ENCODE peak calls at places on chromosomes 3 and 15, in ten cellular contexts. T is AML-193, W is cardiac fibroblast, H is anterior cingulate cortex, O is HS-27A, J is EH, F is H4, A is RWPE1, L is AG04450, D is AG09309. B is an unnamed sample.

GRCh38 chr3:191020730-191021405 is 158.4 kb upstream of the GMNC start:
- DNase-seq in T (no peak), W (peak), H (no peak), O (no peak), J (peak), F (no peak), A (no peak), L (no peak), D (no peak), B (no peak)

GRCh38 chr3:185187391-185187790 is 34.5 kb upstream of the C3orf70 start:
- DNase-seq in T (no peak), W (peak), H (no peak), O (no peak), J (no peak), F (no peak), A (no peak), L (no peak), D (no peak), B (no peak)

GRCh38 chr15:68536331-68537095 is 42.3 kb upstream of the CORO2B start:
- DNase-seq in T (no peak), W (peak), H (no peak), O (peak), J (peak), F (peak), A (no peak), L (peak), D (peak), B (no peak)

GRCh38 chr15:75923756-75924155 is 20.1 kb downstream of the FBXO22 start:
- DNase-seq in T (no peak), W (no peak), H (no peak), O (no peak), J (no peak), F (no peak), A (no peak), L (no peak), D (no peak), B (no peak)

GRCh38 chr3:128554100-128554464 is 61.1 kb upstream of the GATA2 start:
- DNase-seq in T (no peak), W (peak), H (no peak), O (no peak), J (peak), F (peak), A (no peak), L (no peak), D (no peak), B (no peak)

GRCh38 chr3:72567976-72568560 is 280.2 kb downstream of the SHQ1 start:
- DNase-seq in T (no peak), W (no peak), H (no peak), O (no peak), J (no peak), F (no peak), A (no peak), L (no peak), D (no peak), B (no peak)

GRCh38 chr3:29453278-29453961 is 172.5 kb downstream of the RBMS3 start:
- DNase-seq in T (no peak), W (no peak), H (peak), O (no peak), J (no peak), F (peak), A (no peak), L (no peak), D (no peak), B (no peak)

GRCh38 chr3:16370872-16371740 is 106.1 kb downstream of the OXNAD1 start:
- DNase-seq in T (no peak), W (peak), H (no peak), O (no peak), J (no peak), F (no peak), A (no peak), L (peak), D (no peak), B (no peak)

GRCh38 chr3:178353292-178353814 is 182.9 kb upstream of the KCNMB2 start:
- DNase-seq in T (no peak), W (peak), H (no peak), O (no peak), J (peak), F (peak), A (no peak), L (no peak), D (no peak), B (no peak)

GRCh38 chr3:53796161-53796560 is 50.1 kb downstream of the CHDH start:
- DNase-seq in T (no peak), W (no peak), H (peak), O (no peak), J (no peak), F (no peak), A (no peak), L (no peak), D (no peak), B (peak)

GRCh38 chr3:192935441-192935840 is 17.8 kb upstream of the MB21D2 start:
- DNase-seq in T (no peak), W (peak), H (no peak), O (no peak), J (peak), F (no peak), A (no peak), L (peak), D (no peak), B (no peak)

GRCh38 chr3:4533489-4534443 is 40.6 kb downstream of the ITPR1 start:
- DNase-seq in T (peak), W (no peak), H (no peak), O (peak), J (no peak), F (peak), A (no peak), L (no peak), D (no peak), B (no peak)

GRCh38 chr3:99899603-99900002 is 81.9 kb downstream of the CMSS1 start:
- DNase-seq in T (no peak), W (no peak), H (no peak), O (no peak), J (no peak), F (no peak), A (no peak), L (no peak), D (no peak), B (no peak)

GRCh38 chr15:38129531-38130199 is 123.0 kb upstream of the SPRED1 start:
- DNase-seq in T (no peak), W (peak), H (peak), O (peak), J (peak), F (peak), A (peak), L (peak), D (peak), B (peak)

B was measured in occipital lobe.